ENCODE peak calls at places on chromosomes 16 and 17, in five cellular contexts. P is astrocyte; R is fibroblast of lung; C is colonic mucosa; Q is CD8-positive, alpha-beta memory T cell. X is an unnamed sample. For H3K4me1 and H3K36me3, the result is how much of the 10 kb centered on the place peaks cover.

GRCh38 chr16:1078579-1079021 is 6.1 kb downstream of the SSTR5 start:
- DNase-seq in P (peak), R (peak), C (peak), Q (no peak), X (peak)

GRCh38 chr16:6753553-6753952 is 579.1 kb upstream of the RBFOX1 start:
- DNase-seq in P (no peak), R (no peak), C (no peak), Q (no peak), X (no peak)

GRCh38 chr17:18186271-18186982 is 2.8 kb downstream of the ALKBH5 start:
- DNase-seq in P (peak), R (peak), C (no peak), Q (no peak), X (no peak)

GRCh38 chr16:57038151-57038550 is 48.8 kb downstream of the NLRC5 start:
- DNase-seq in P (peak), R (peak), C (no peak), Q (no peak), X (no peak)

GRCh38 chr16:27317738-27318398 is 4.1 kb downstream of the IL4R start:
- DNase-seq in P (no peak), R (no peak), C (no peak), Q (peak), X (no peak)

GRCh38 chr17:6729531-6729930 is 16.4 kb upstream of the SLC13A5 start:
- DNase-seq in P (no peak), R (no peak), C (no peak), Q (no peak), X (no peak)

GRCh38 chr17:38730526-38731379 is 612 bp downstream of the CISD3 start:
- DNase-seq in P (no peak), R (peak), C (peak), Q (no peak), X (peak)

GRCh38 chr16:4944333-4945281 is 7.7 kb upstream of the PPL start:
- DNase-seq in P (peak), R (peak), C (peak), Q (no peak), X (peak)

GRCh38 chr17:50708050-50709000 is 611 bp upstream of the ANKRD40 start:
- DNase-seq in P (no peak), R (peak), C (no peak), Q (no peak), X (peak)

GRCh38 chr17:13030459-13031305 is 12.9 kb upstream of the ELAC2 start:
- DNase-seq in P (no peak), R (peak), C (peak), Q (peak), X (peak)

GRCh38 chr16:11224894-11225676 is 30.9 kb downstream of the SOCS1 start:
- DNase-seq in P (no peak), R (no peak), C (peak), Q (peak), X (peak)

GRCh38 chr16:29231231-29231630 is 175.3 kb downstream of the NPIPB11 start:
- DNase-seq in P (peak), R (peak), C (no peak), Q (no peak), X (no peak)

GRCh38 chr16:19660432-19660831 is 57.6 kb downstream of the KNOP1 start:
- DNase-seq in P (no peak), R (no peak), C (no peak), Q (no peak), X (no peak)

GRCh38 chr17:20171741-20172377 is 162.7 kb downstream of the SPECC1 start:
- DNase-seq in P (peak), R (no peak), C (no peak), Q (no peak), X (no peak)

GRCh38 chr16:27728691-27729090 is 178.7 kb downstream of the KATNIP start:
- DNase-seq in P (no peak), R (no peak), C (no peak), Q (no peak), X (peak)

GRCh38 chr16:72990003-72990521 is 57.9 kb downstream of the ZFHX3 start:
- DNase-seq in P (peak), R (peak), C (peak), Q (no peak), X (peak)

GRCh38 chr16:54847609-54848008 is 83.1 kb upstream of the IRX5 start:
- DNase-seq in P (no peak), R (no peak), C (no peak), Q (no peak), X (no peak)

GRCh38 chr17:67246648-67247415 is 1.8 kb upstream of the HELZ start:
- DNase-seq in P (peak), R (no peak), C (peak), Q (no peak), X (peak)

GRCh38 chr17:67435122-67435521 is 58.0 kb downstream of the PITPNC1 start:
- DNase-seq in P (no peak), R (no peak), C (no peak), Q (peak), X (peak)

GRCh38 chr17:82294086-82294773 is 20.7 kb upstream of the CSNK1D start:
- DNase-seq in P (no peak), R (no peak), C (no peak), Q (no peak), X (no peak)
- H3K4me3 ChIP-seq in P (peak), R (peak), C (peak), Q (no peak), X (no peak)

GRCh38 chr17:7849185-7850117 is 5.4 kb upstream of the TMEM88 start:
- DNase-seq in P (no peak), R (no peak), C (no peak), Q (no peak), X (no peak)
- H3K4me1 ChIP-seq in P (under half), R (under half), C (under half), Q (under half), X (under half)

GRCh38 chr16:70470927-70471341 is 16.5 kb downstream of the FCSK start:
- DNase-seq in P (no peak), R (no peak), C (no peak), Q (no peak), X (peak)
- H3K36me3 ChIP-seq in P (under half), R (under half), C (under half), Q (under half), X (under half)

DNA sequence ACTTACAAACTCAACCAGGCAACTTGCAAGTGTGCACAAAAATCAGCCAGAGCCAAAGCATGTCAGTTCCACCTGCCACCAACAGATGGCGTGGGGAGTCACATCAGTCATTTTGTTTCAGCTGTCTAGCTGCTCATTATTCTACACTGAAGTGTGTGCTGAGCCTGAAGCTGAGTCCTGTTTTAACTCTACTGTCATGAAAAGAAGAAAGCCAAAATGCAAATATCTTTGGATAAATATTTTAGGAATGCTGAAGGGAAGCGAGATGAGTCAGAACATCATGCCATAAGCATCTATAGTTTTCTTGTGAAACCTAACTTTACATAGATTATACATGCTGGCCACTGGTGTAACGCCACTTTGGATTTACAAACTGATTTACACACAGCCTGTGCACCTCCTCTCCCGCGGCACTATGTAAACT is 172.6 kb downstream of the CDK5R1 start:
- DNase-seq in P (peak), R (peak), C (peak), Q (peak), X (peak)
- H3K4me3 ChIP-seq in P (no peak), R (no peak), C (no peak), Q (no peak), X (no peak)

GRCh38 chr16:80586476-80586875 is 45.7 kb downstream of the DYNLRB2 start:
- DNase-seq in P (no peak), R (no peak), C (no peak), Q (no peak), X (no peak)

GRCh38 chr16:80580109-80580832 is 39.5 kb downstream of the DYNLRB2 start:
- DNase-seq in P (peak), R (no peak), C (no peak), Q (peak), X (peak)

GRCh38 chr16:80585764-80586163 is 45.0 kb downstream of the DYNLRB2 start:
- DNase-seq in P (no peak), R (no peak), C (no peak), Q (no peak), X (no peak)

GRCh38 chr16:80577485-80578280 is 36.9 kb downstream of the DYNLRB2 start:
- DNase-seq in P (no peak), R (no peak), C (no peak), Q (no peak), X (peak)

DNA sequence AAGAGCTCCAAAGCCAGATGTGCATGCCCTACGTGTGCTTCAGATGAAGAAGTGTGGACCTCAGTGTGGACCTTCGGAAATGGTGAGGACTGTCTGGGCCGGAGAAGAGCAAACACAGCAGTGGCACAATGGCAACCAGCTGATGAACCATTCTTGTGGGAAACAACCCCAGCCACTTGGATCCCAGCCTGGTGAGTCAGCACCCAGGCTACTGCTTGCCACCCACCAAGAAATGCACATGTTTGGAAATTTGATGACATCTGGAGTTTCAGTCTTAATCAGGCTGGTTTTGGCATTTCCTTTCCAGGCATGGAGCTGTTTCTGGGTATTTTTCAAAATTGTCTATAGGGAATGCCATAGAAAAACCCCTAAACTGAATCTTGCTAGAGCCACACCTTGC is 42.7 kb downstream of the DYNLRB2 start:
- DNase-seq in P (peak), R (peak), C (no peak), Q (no peak), X (no peak)
- H3K4me1 ChIP-seq in P (under half), R (under half), C (under half), Q (under half), X (under half)

GRCh38 chr17:22514767-22515320 is 822.5 kb downstream of the KCNJ18 start:
- DNase-seq in P (no peak), R (no peak), C (no peak), Q (no peak), X (no peak)
- H3K36me3 ChIP-seq in P (under half), R (under half), C (under half), Q (under half), X (under half)

GRCh38 chr16:66270333-66270927 is 96.1 kb upstream of the CDH5 start:
- DNase-seq in P (no peak), R (peak), C (peak), Q (peak), X (no peak)
- H3K4me3 ChIP-seq in P (peak), R (no peak), C (peak), Q (no peak), X (no peak)

GRCh38 chr17:1490643-1491405 is 1.7 kb downstream of the MYO1C start:
- DNase-seq in P (no peak), R (peak), C (peak), Q (peak), X (peak)

GRCh38 chr17:1494203-1494602 is 1.7 kb upstream of the MYO1C start:
- DNase-seq in P (no peak), R (no peak), C (no peak), Q (no peak), X (no peak)

GRCh38 chr17:1493291-1493980 is 950 bp upstream of the MYO1C start:
- DNase-seq in P (no peak), R (no peak), C (peak), Q (no peak), X (peak)

GRCh38 chr17:1491406-1492248 is 859 bp downstream of the MYO1C start:
- DNase-seq in P (no peak), R (peak), C (peak), Q (no peak), X (peak)

DNA sequence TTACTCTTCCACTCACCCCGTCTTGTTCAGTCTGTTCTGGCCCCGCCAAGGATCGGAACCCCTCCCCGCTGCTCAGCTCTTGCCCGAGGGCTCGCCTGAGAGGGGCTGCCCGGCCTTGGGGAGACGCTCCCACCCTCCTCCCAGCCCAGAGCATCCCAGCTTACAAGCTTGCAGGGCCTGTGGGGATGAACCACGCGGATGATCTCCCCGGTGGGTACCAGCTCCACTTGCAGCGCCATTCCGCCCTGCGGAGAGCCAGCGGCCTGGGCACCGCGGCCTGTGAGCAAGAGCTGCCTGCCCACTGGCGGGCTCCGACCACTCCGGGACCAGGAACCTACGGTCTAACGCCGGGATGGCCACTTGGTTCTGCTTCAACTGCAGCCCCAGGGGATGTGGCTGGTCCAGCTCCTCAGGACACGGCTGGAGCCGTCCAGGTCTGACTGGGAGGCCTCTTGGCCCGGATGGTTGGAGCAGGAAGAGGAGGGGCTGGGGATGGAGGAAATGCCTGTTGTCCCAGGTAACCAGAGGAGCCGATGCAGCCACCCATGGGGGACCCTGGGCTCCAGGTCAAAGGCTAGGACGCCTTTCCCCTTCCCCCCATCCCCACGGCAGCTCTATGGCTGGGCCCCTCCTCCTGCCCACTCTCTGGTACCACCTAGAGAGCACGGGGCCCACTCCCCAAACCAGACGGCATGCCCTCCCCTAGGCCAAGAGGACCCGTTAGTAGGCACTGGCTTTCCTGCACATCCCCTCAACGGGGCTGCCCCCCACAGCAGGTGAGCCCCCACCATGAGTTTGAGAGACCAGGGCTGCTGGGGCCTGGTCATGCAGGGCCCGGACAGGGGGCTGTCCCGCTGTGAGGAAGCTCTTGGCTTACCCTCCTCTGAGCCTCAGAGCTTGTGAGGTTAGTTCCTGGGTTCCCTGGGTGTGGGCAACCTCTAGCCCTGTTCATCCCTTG is at the start of gene MYO1C:
- DNase-seq in P (no peak), R (no peak), C (peak), Q (no peak), X (no peak)
- H3K4me1 ChIP-seq in P (under half), R (under half), C (under half), Q (under half), X (under half)

DNA sequence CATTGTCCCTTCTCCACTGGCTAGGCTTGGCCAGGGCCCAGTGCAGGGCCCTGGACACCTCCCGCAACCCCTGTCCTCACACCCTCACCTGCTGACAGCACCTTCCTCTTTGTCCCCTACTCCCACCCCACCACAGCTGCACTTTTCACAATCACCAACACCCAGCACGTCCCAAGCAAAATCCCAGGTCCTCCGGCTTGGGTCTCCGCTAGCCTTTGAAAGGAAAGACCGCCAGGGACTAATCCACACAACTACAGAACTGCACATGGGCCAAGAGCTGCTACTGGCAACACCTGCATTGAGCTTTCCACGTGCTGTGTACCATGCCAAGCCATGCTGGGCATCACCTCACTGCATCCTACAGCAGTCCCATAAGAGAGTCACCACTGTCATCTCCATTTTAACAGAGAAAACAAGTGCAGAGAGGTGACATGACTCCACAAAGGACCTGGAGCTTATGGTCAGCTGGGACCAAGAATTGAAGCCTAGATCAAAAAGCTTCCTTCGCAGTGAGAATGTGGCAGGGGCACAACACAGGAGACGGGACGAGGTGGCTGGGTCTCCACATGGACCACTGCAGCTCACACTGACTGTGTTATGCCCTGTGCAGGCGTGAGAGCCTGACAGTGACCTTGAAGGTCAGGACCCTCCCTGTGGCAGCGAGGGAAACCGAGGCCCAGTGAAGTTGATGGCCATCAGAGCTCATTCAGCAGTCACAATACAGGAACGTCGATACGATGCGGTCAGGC is 22.5 kb downstream of the FBXO31 start:
- DNase-seq in P (no peak), R (no peak), C (no peak), Q (no peak), X (no peak)
- H3K36me3 ChIP-seq in P (under half), R (under half), C (under half), Q (under half), X (under half)

GRCh38 chr16:15653227-15653626 is 3.2 kb downstream of the NDE1 start:
- DNase-seq in P (peak), R (peak), C (no peak), Q (no peak), X (no peak)
- H3K4me3 ChIP-seq in P (no peak), R (no peak), C (no peak), Q (no peak), X (no peak)